ENCODE peak calls at places on chromosomes 3 and 15, in four cellular contexts. N, K, U and H are unnamed samples.

GRCh38 chr3:148203263-148204010 is 494.3 kb upstream of the AGTR1 start:
- DNase-seq in N (no peak), K (no peak), U (no peak), H (no peak)

GRCh38 chr15:91380114-91380513 is 280.1 kb downstream of the SV2B start:
- DNase-seq in U (no peak), N (no peak), K (no peak), H (no peak)

GRCh38 chr3:176041812-176042211 is 1155.5 kb downstream of the TBL1XR1 start:
- DNase-seq in K (no peak), U (no peak), N (no peak), H (no peak)

GRCh38 chr3:193732391-193732790 is 139.4 kb downstream of the OPA1 start:
- DNase-seq in K (peak), N (no peak), U (no peak), H (no peak)

GRCh38 chr3:104642827-104643226 is 723.9 kb upstream of the ALCAM start:
- DNase-seq in U (no peak), K (no peak), N (no peak), H (no peak)

GRCh38 chr3:133038089-133038730 is at the start of gene TMEM108:
- DNase-seq in N (peak), K (no peak), U (no peak), H (peak)

GRCh38 chr3:43871627-43872245 is 181.0 kb downstream of the ABHD5 start:
- DNase-seq in K (no peak), U (no peak), N (no peak), H (no peak)

GRCh38 chr15:57312323-57313133 is 63.8 kb upstream of the CGNL1 start:
- DNase-seq in U (no peak), N (no peak), K (peak), H (no peak)

GRCh38 chr3:55486857-55487375 is at the start of gene WNT5A:
- DNase-seq in U (no peak), K (no peak), N (no peak), H (no peak)

GRCh38 chr3:10975695-10976234 is 16.8 kb upstream of the SLC6A1 start:
- DNase-seq in U (no peak), K (no peak), N (no peak), H (no peak)

GRCh38 chr15:63473999-63474809 is 30.2 kb upstream of the USP3 start:
- DNase-seq in U (peak), K (peak), N (no peak), H (peak)

GRCh38 chr3:42745776-42746454 is 27.1 kb downstream of the CCDC13 start:
- DNase-seq in N (no peak), U (no peak), K (no peak), H (no peak)

GRCh38 chr15:99447497-99448371 is 118.0 kb upstream of the MEF2A start:
- DNase-seq in N (no peak), U (no peak), K (no peak), H (no peak)

GRCh38 chr15:33113666-33114483 is 80.6 kb downstream of the FMN1 start:
- DNase-seq in K (no peak), U (no peak), N (no peak), H (no peak)

GRCh38 chr3:129121016-129121791 is 400 bp downstream of the RAB43 start:
- DNase-seq in U (no peak), N (no peak), K (no peak), H (no peak)

GRCh38 chr3:53238881-53239280 is 16.9 kb downstream of the TKT start:
- DNase-seq in N (no peak), K (no peak), U (no peak), H (no peak)

GRCh38 chr15:82950746-82951370 is 1.7 kb downstream of the HOMER2 start:
- DNase-seq in N (no peak), U (no peak), K (peak), H (no peak)

GRCh38 chr3:136949708-136950107 is 8.1 kb upstream of the IL20RB start:
- DNase-seq in N (no peak), K (no peak), U (no peak), H (no peak)

GRCh38 chr15:88909956-88910831 is 3.0 kb downstream of the MFGE8 start:
- DNase-seq in N (no peak), U (no peak), K (no peak), H (no peak)
- TF ChIP-seq SUZ12 in N (no peak), U (no peak), K (no peak), H (no peak)

DNA sequence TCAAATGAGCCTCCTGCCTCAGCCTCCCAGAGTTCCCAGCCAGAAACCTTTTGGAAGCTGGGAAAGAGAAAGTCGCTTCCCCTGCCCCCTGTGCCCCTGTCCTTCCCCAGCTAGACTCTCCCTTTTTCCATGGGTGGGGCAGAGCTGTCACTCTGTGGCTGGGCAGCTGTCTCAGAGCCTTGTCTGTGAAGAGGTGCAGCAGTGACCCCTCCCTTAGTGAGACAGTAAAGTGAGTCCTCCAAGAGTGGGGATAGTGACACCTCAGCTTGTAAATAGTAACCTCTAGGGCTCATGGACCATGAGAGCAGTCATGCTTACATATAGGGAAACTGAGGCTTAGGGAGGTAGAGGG is 76.3 kb downstream of the SMAD6 start:
- DNase-seq in N (no peak), K (no peak), U (no peak), H (no peak)
- H3K9ac ChIP-seq in N (no peak), K (no peak), U (no peak), H (no peak)

GRCh38 chr15:65130941-65131340 is 2.7 kb downstream of the PDCD7 start:
- DNase-seq in K (no peak), U (no peak), N (no peak), H (no peak)

GRCh38 chr15:65133550-65134200 is at the start of gene PDCD7:
- DNase-seq in K (peak), U (peak), N (peak), H (peak)

GRCh38 chr15:65132841-65133549 is 613 bp downstream of the PDCD7 start:
- DNase-seq in U (no peak), K (peak), N (no peak), H (peak)
- TF ChIP-seq SUZ12 in U (no peak), K (no peak), N (no peak), H (no peak)

GRCh38 chr3:157354722-157355121 is 81.9 kb upstream of the PTX3 start:
- DNase-seq in U (no peak), N (no peak), K (no peak), H (peak)
- H3K9ac ChIP-seq in U (no peak), N (no peak), K (no peak), H (no peak)

DNA sequence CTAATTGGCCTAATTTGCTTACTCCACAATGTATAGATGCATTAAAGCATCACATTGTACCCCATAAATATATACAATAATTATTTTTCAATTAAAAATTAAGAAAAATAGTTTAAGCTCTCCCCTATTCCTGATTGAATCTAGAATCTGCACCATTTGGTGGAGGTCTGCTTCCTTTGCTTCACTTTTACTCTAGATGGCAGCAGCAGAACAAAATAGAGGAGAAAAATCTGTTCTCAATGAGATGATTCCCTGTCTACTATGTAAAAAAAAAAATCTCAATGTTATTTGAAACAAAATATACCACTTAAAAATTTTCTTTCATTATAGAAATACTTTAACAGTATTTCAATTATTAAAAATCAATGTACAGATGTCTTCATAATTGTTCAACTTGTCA is 109.6 kb upstream of the FXR1 start:
- DNase-seq in U (no peak), K (peak), N (no peak), H (peak)
- TF ChIP-seq SUZ12 in U (no peak), K (no peak), N (no peak), H (no peak)

GRCh38 chr15:88776646-88777045 is 26.6 kb upstream of the ACAN start:
- DNase-seq in K (no peak), N (no peak), U (no peak), H (no peak)

GRCh38 chr15:88779944-88780343 is 23.3 kb upstream of the ACAN start:
- DNase-seq in K (no peak), U (no peak), N (no peak), H (no peak)

GRCh38 chr15:88775776-88776175 is 27.5 kb upstream of the ACAN start:
- DNase-seq in U (no peak), N (no peak), K (no peak), H (no peak)
- H3K9ac ChIP-seq in U (no peak), N (no peak), K (no peak), H (no peak)

GRCh38 chr3:21754839-21755238 is 3.8 kb upstream of the ZNF385D start:
- DNase-seq in U (no peak), K (no peak), N (no peak), H (no peak)
- TF ChIP-seq SUZ12 in U (no peak), K (no peak), N (no peak), H (no peak)

GRCh38 chr15:34652726-34653033 is 69.2 kb upstream of the GOLGA8B start:
- DNase-seq in K (no peak), N (no peak), U (no peak), H (no peak)
- H3K9ac ChIP-seq in K (no peak), N (no peak), U (no peak), H (no peak)